ENCODE peak calls at places on chromosomes 12 and 14, in five cellular contexts. W is left ventricle myocardium inferior, K is stomach, Y is posterior cingulate gyrus, U is iris pigment epithelial cell. D is an unnamed sample.

GRCh38 chr12:66044731-66045130 is 85.8 kb downstream of the LLPH start:
- DNase-seq in U (peak), Y (no peak), K (no peak), W (no peak), D (no peak)

GRCh38 chr12:42085596-42085995 is 59.1 kb downstream of the GXYLT1 start:
- DNase-seq in Y (no peak), W (no peak), K (no peak), U (no peak), D (no peak)

GRCh38 chr14:53924754-53925153 is 31.9 kb downstream of the BMP4 start:
- DNase-seq in W (no peak), K (no peak), U (peak), Y (no peak), D (no peak)

GRCh38 chr14:81122326-81122725 is 98.4 kb downstream of the GTF2A1 start:
- DNase-seq in K (no peak), U (no peak), W (no peak), Y (no peak), D (no peak)

GRCh38 chr12:30823140-30823669 is 68.5 kb upstream of the CAPRIN2 start:
- DNase-seq in W (peak), Y (peak), U (peak), K (peak), D (peak)

GRCh38 chr12:20524113-20524512 is 155.8 kb downstream of the PDE3A start:
- DNase-seq in Y (no peak), U (no peak), K (no peak), W (no peak), D (no peak)

GRCh38 chr12:97568336-97569180 is 106.0 kb downstream of the RMST start:
- DNase-seq in U (peak), Y (no peak), W (no peak), K (peak), D (no peak)

GRCh38 chr14:105092912-105093425 is 27.7 kb upstream of the GPR132 start:
- DNase-seq in K (peak), W (peak), U (peak), Y (no peak), D (no peak)

GRCh38 chr12:112096667-112097066 is 11.9 kb downstream of the NAA25 start:
- DNase-seq in K (no peak), Y (no peak), U (peak), W (no peak), D (no peak)

GRCh38 chr12:1886396-1887008 is 31.9 kb downstream of the CACNA2D4 start:
- DNase-seq in K (no peak), W (no peak), Y (no peak), U (no peak), D (no peak)

GRCh38 chr12:42590324-42590934 is 883 bp upstream of the PRICKLE1 start:
- DNase-seq in Y (no peak), K (no peak), U (no peak), W (peak), D (no peak)

GRCh38 chr12:107309020-107309419 is 215.7 kb upstream of the CRY1 start:
- DNase-seq in Y (no peak), W (no peak), K (no peak), U (no peak), D (no peak)

GRCh38 chr14:34113051-34113511 is 162.2 kb upstream of the EGLN3 start:
- DNase-seq in W (no peak), U (peak), K (no peak), Y (no peak), D (no peak)